ENCODE peak calls at places on chromosomes 6 and 20, in six cellular contexts. M is NT2/D1; B is aorta; F is CD8-positive, alpha-beta memory T cell; L is small intestine; E is SJSA1. H is an unnamed sample. For H3K4me1, the result is how much of the 10 kb centered on the place peaks cover.

GRCh38 chr6:151014404-151015150 is 149.1 kb downstream of the MTHFD1L start:
- DNase-seq in M (peak), B (peak), F (peak), L (peak), E (peak), H (peak)

GRCh38 chr6:89084954-89085353 is 4.4 kb downstream of the PNRC1 start:
- DNase-seq in M (no peak), B (no peak), F (no peak), L (no peak), E (no peak), H (no peak)

GRCh38 chr6:32845381-32845884 is 1.6 kb upstream of the PSMB8 start:
- DNase-seq in M (no peak), B (no peak), F (peak), L (no peak), E (no peak), H (no peak)

GRCh38 chr6:74932214-74932923 is 273.5 kb downstream of the COL12A1 start:
- DNase-seq in M (no peak), B (no peak), F (no peak), L (no peak), E (no peak), H (peak)

GRCh38 chr20:33465536-33466302 is 22.2 kb upstream of the SNTA1 start:
- DNase-seq in M (no peak), B (no peak), F (no peak), L (no peak), E (no peak), H (peak)

GRCh38 chr6:94510877-94511276 is 1066.5 kb upstream of the MANEA start:
- DNase-seq in M (no peak), B (peak), F (no peak), L (no peak), E (no peak), H (no peak)

GRCh38 chr6:11486051-11486450 is 51.5 kb upstream of the TMEM170B start:
- DNase-seq in M (no peak), B (no peak), F (no peak), L (no peak), E (no peak), H (no peak)

GRCh38 chr6:30727920-30728605 is 7.9 kb downstream of the TUBB start:
- DNase-seq in M (no peak), B (no peak), F (no peak), L (no peak), E (no peak), H (no peak)

GRCh38 chr20:36744764-36745191 is 1.1 kb downstream of the NDRG3 start:
- DNase-seq in M (no peak), B (peak), F (no peak), L (peak), E (no peak), H (peak)

GRCh38 chr6:43851204-43851855 is 81.3 kb downstream of the VEGFA start:
- DNase-seq in M (no peak), B (no peak), F (no peak), L (no peak), E (peak), H (peak)

GRCh38 chr20:8365634-8366033 is 233.6 kb downstream of the PLCB1 start:
- DNase-seq in M (no peak), B (no peak), F (no peak), L (peak), E (no peak), H (no peak)

GRCh38 chr6:112931835-112932234 is 584.7 kb downstream of the RFPL4B start:
- DNase-seq in M (no peak), B (no peak), F (no peak), L (no peak), E (no peak), H (peak)

GRCh38 chr20:12056836-12057235 is 139.1 kb downstream of the BTBD3 start:
- DNase-seq in M (no peak), B (no peak), F (no peak), L (no peak), E (no peak), H (peak)

GRCh38 chr6:149450679-149451360 is 34.0 kb downstream of the ZC3H12D start:
- DNase-seq in M (no peak), B (peak), F (no peak), L (peak), E (no peak), H (no peak)

GRCh38 chr6:44064089-44064947 is 62.9 kb downstream of the MRPL14 start:
- DNase-seq in M (no peak), B (peak), F (no peak), L (no peak), E (peak), H (peak)

GRCh38 chr6:98416027-98416426 is 418.3 kb upstream of the POU3F2 start:
- DNase-seq in M (no peak), B (no peak), F (no peak), L (no peak), E (no peak), H (no peak)

GRCh38 chr6:76684881-76685280 is 612.4 kb upstream of the IMPG1 start:
- DNase-seq in M (peak), B (no peak), F (no peak), L (peak), E (no peak), H (no peak)

GRCh38 chr6:85756982-85757381 is 114.3 kb upstream of the SYNCRIP start:
- DNase-seq in M (no peak), B (no peak), F (no peak), L (peak), E (no peak), H (peak)

GRCh38 chr6:81995548-81996289 is 243.2 kb upstream of the TENT5A start:
- DNase-seq in M (no peak), B (no peak), F (no peak), L (no peak), E (peak), H (no peak)

GRCh38 chr6:37741757-37742400 is 44.2 kb upstream of the MDGA1 start:
- DNase-seq in M (no peak), B (no peak), F (no peak), L (peak), E (no peak), H (no peak)

GRCh38 chr20:31602779-31603441 is 2.2 kb upstream of the ID1 start:
- DNase-seq in M (no peak), B (no peak), F (peak), L (peak), E (peak), H (peak)

GRCh38 chr6:66561479-66561878 is 854.5 kb upstream of the EYS start:
- DNase-seq in M (no peak), B (no peak), F (no peak), L (no peak), E (no peak), H (no peak)

GRCh38 chr6:165717732-165718465 is 54.9 kb upstream of the PDE10A start:
- DNase-seq in M (no peak), B (no peak), F (no peak), L (no peak), E (peak), H (no peak)

GRCh38 chr20:16445482-16445881 is 127.8 kb downstream of the KIF16B start:
- DNase-seq in M (no peak), B (no peak), F (no peak), L (no peak), E (no peak), H (no peak)

DNA sequence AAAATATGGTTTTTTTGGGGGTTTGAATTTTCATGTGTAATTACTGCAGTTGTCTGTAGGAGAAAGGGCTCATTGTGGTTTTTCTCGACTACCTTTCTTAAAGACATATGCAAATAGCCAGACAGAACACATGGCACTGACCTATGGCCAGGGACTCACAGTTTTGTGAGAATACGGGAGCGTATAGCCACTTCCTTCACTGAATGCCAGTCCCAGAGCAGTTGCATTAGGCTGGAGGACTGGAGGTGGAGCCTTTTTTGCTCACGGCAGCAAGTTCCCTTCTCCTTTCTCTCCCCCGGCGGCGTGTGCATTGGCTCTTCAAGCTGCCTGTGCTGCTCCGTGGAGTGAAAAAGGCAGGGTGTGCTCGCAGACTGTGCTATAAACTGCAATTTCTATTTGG is 114.9 kb downstream of the AKAP7 start:
- DNase-seq in M (peak), B (peak), F (no peak), L (peak), E (peak), H (no peak)
- H3K4me3 ChIP-seq in M (peak), B (no peak), F (peak), L (peak), E (no peak), H (no peak)

GRCh38 chr6:17829905-17830304 is 123.2 kb upstream of the NUP153 start:
- DNase-seq in M (no peak), B (no peak), F (no peak), L (no peak), E (no peak), H (no peak)
- H3K4me1 ChIP-seq in M (under half), B (under half), F (under half), L (under half), E (under half), H (under half)

GRCh38 chr6:3616565-3617176 is 134.8 kb downstream of the PXDC1 start:
- DNase-seq in M (no peak), B (no peak), F (no peak), L (no peak), E (no peak), H (no peak)

GRCh38 chr6:3617192-3617631 is 134.3 kb downstream of the PXDC1 start:
- DNase-seq in M (no peak), B (no peak), F (no peak), L (no peak), E (no peak), H (peak)

GRCh38 chr6:3612341-3613041 is 139.0 kb downstream of the PXDC1 start:
- DNase-seq in M (no peak), B (no peak), F (no peak), L (peak), E (peak), H (peak)

GRCh38 chr6:3615391-3616380 is 135.8 kb downstream of the PXDC1 start:
- DNase-seq in M (no peak), B (no peak), F (no peak), L (no peak), E (no peak), H (no peak)

DNA sequence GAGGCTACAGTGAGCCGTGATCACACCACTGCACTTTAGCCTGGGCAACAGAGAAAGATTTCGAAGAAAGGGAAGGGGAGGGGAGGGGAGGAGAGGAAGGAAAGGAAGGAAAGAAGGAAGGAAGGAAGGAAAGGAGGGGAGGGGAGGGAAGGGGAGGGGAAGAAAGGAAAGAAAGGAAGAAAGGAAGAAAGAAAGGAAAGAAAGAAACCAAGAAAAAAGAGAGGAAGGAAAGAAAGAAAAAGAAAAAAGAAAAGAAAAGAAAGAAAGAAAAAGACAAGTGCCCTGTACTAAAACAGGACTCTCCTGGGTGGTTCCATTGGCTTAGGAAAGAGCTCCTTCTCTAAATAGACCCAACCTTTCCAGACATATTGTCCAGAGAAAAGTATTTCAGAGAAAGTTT is 136.6 kb downstream of the PXDC1 start:
- DNase-seq in M (no peak), B (no peak), F (no peak), L (no peak), E (no peak), H (no peak)
- H3K4me3 ChIP-seq in M (no peak), B (no peak), F (no peak), L (no peak), E (no peak), H (no peak)

GRCh38 chr20:44495802-44496481 is 20.3 kb downstream of the TTPAL start:
- DNase-seq in M (no peak), B (no peak), F (no peak), L (no peak), E (peak), H (no peak)
- H3K4me1 ChIP-seq in M (under half), B (under half), F (under half), L (under half), E (half or more), H (under half)

GRCh38 chr6:27280540-27281000 is 31.5 kb downstream of the POM121L2 start:
- DNase-seq in M (no peak), B (no peak), F (no peak), L (no peak), E (no peak), H (peak)
- H3K4me3 ChIP-seq in M (peak), B (no peak), F (no peak), L (no peak), E (no peak), H (peak)

DNA sequence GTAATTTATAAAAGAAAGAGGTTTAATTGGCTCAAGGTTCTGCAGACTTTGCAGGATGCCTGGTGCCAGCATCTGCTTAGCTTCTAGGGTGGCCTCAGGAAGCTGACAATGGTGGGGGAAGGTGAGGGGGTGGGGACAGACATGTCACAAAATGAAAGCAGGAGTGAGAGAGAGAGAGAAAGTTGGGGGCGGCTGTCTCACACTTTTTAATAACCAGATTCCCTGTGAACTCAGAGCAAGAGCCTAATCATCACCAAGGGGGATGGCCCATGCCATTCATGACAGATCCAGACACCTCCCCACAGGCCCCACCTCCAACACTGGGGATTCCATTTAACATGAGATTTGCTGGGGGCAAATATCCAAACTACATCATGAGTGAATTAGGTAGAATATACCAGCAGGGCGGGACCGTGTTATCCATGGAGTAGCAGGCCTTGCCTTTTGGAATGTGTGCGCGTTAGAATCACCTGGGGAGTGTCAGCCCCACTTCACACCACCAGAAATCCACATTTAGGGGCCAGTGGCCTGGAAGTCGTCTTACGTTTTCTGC is 258.8 kb downstream of the CDH4 start:
- DNase-seq in M (no peak), B (no peak), F (no peak), L (no peak), E (no peak), H (no peak)
- H3K4me1 ChIP-seq in M (under half), B (under half), F (under half), L (under half), E (under half), H (under half)

DNA sequence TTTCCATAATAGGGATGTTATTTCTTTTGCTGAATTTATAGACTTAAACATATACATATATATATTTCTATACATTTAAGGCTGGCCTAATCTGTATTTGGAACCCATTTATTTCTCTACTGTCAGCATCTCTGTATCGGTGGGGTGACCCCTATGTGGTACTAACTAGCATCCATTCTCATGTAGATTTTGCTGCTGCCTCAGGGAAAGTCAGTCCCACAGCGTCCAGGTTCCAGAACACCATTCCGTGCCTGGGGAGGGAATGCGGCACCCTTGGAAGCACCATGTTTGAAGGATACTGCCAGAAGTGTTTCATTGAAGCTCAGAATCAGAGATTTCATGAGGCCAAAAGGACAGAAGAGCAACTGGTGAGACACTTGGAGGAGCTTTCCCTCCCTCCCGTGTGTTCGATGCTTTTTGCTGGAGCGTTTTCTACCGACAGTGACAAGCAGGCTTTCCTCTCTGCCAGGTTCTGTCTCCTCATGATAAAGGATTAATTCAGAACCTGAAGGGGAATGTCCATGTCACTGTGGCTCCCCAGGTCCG is 12.9 kb downstream of the TNFAIP3 start:
- DNase-seq in M (no peak), B (no peak), F (no peak), L (no peak), E (no peak), H (no peak)
- H3K4me3 ChIP-seq in M (no peak), B (no peak), F (no peak), L (no peak), E (no peak), H (no peak)

H was measured in SJCRH30.